ENCODE peak calls at places on chromosome 12, in six cellular contexts. Z is AG10803, I is cardiac fibroblast, N is transverse colon, L is suprapubic skin, X is pancreas. G is an unnamed sample.
A peak's percentile ranks its signal among the peaks of the same experiment; 100 is the strongest.

GRCh38 chr12:47741340-47741703 is 16.0 kb upstream of the ENDOU start:
- DNase-seq in N (peak; percentile 89), Z (peak; percentile 42), X (no peak), I (peak; percentile 50), L (peak; percentile 90), G (peak; percentile 66)

GRCh38 chr12:33322519-33322918 is 117.1 kb downstream of the SYT10 start:
- DNase-seq in N (no peak), X (no peak), I (no peak), Z (no peak), L (no peak), G (no peak)

GRCh38 chr12:129119537-129119936 is 266.3 kb downstream of the GLT1D1 start:
- DNase-seq in Z (no peak), N (no peak), X (no peak), L (no peak), I (no peak), G (no peak)

GRCh38 chr12:6915023-6915788 is 826 bp downstream of the ENO2 start:
- DNase-seq in X (no peak), Z (no peak), L (no peak), N (no peak), I (no peak), G (no peak)

GRCh38 chr12:120687570-120688289 is 781 bp downstream of the MLEC start:
- DNase-seq in Z (peak; percentile 25), I (no peak), N (peak; percentile 40), L (peak; percentile 68), X (no peak), G (peak; percentile 43)

GRCh38 chr12:28114488-28114887 is 75.8 kb upstream of the CCDC91 start:
- DNase-seq in Z (peak; percentile 14), N (no peak), L (no peak), I (no peak), X (no peak), G (no peak)

GRCh38 chr12:93565760-93566159 is 6.7 kb upstream of the SOCS2 start:
- DNase-seq in Z (no peak), X (no peak), L (no peak), I (no peak), N (no peak), G (no peak)

GRCh38 chr12:47841506-47841905 is 21.8 kb upstream of the HDAC7 start:
- DNase-seq in Z (no peak), I (peak; percentile 73), N (no peak), X (no peak), L (no peak), G (no peak)

GRCh38 chr12:53940448-53941014 is 1.9 kb downstream of the HOXC13 start:
- DNase-seq in L (no peak), N (no peak), X (no peak), Z (no peak), I (no peak), G (no peak)

GRCh38 chr12:6635856-6636521 is at the start of gene LPAR5:
- DNase-seq in Z (peak; percentile 20), L (peak; percentile 81), X (no peak), I (peak; percentile 7), N (peak; percentile 91), G (no peak)

GRCh38 chr12:68831272-68831671 is 23.3 kb downstream of the MDM2 start:
- DNase-seq in I (no peak), X (no peak), L (no peak), Z (no peak), N (no peak), G (no peak)

GRCh38 chr12:120352117-120352516 is 16.8 kb downstream of the MSI1 start:
- DNase-seq in L (no peak), X (no peak), Z (peak; percentile 29), N (no peak), I (no peak), G (no peak)

GRCh38 chr12:67220065-67220464 is 49.1 kb upstream of the CAND1 start:
- DNase-seq in N (peak; percentile 11), X (peak; percentile 13), Z (no peak), L (no peak), I (no peak), G (no peak)

DNA sequence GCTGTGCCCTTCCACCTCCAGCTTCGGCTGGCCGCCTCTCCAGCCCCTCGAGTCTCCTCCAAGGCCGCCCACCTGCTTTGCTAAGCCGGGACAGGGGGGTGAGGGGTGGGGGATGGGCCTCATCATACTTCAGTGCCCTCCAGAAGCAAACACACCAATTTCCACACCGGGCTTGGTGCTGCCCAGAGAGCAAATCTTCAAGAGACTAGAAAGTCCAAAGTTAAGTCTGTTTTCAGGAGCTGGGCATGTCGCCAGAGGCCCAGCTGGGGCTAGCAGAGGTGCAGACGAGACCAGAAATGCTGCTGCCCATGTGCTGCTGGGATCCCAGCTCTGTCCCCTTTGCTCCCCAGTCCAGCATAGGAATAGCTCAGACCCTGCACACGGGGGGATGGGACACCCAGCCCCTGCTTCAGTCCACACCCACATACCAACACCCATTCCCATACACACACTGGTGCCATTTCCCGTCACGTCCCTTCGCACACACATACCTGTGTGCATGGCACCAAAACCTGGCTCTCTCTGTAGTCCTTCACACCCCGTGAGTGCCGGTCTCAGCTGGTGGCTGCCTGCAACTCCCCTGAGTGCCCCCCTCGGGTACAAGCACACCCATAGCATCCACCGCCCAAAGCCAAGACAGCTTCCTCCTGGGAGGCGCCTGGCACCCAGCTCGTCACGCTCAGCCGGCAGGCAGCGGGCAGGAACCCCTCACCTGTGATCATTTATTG is 994 bp downstream of the SLC6A12 start:
- DNase-seq in I (peak; percentile 18), X (peak; percentile 65), N (peak; percentile 54), L (no peak), Z (no peak), G (no peak)
- H3K4me3 ChIP-seq in I (no peak overlapping the region), X (no peak overlapping the region), N (no peak overlapping the region), L (peak overlapping the region; percentile 20), Z (no peak overlapping the region), G (peak overlapping the region; percentile 30)

DNA sequence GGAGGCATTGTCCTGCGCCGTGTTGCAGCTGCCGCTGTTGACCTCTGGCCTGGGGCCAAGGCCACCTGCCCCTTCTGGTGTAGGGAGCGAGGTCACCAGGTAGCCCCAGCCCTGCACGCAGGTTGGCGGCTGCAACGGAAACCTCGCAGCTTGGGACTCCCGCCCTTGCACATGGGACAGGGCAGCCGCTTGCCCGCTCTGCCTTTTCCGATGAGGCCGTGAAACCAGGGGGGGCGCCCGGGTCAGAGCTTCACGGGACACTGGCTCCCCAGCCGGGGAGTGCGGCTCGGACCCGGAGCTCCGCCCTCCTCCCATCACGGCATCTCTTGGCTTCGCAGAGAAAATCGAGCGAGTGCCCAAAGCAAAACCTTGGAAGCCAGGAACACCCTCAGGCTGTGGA is 25.4 kb downstream of the DNAH10 start:
- DNase-seq in N (no peak), L (no peak), Z (no peak), X (no peak), I (no peak), G (no peak)
- H3K4me3 ChIP-seq in N (no peak overlapping the region), L (no peak overlapping the region), Z (no peak overlapping the region), X (no peak overlapping the region), I (no peak overlapping the region), G (no peak overlapping the region)

DNA sequence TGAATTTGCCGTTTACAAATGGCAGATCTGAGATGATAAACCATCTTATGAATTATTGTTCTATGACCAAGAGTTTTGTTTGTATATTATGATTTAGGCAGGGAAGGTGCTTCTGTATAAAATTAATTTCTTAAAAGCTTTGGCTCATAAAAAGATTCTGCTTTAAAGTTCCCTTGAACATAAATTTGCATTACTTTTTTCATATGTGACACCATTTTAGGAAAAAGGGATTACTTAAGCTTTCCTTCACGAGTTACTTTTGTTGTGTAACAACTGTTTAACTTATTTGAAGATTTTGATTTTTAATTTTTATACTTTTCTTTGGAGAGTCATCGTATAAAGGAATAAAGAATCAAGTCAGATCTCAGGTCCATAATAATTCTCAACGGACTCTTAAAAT is 3.3 kb downstream of the ETNK1 start:
- DNase-seq in X (no peak), I (no peak), N (no peak), Z (no peak), L (no peak), G (no peak)
- H3K4me3 ChIP-seq in X (no peak overlapping the region), I (no peak overlapping the region), N (no peak overlapping the region), Z (no peak overlapping the region), L (peak overlapping the region; percentile 66), G (peak overlapping the region; percentile 72)

DNA sequence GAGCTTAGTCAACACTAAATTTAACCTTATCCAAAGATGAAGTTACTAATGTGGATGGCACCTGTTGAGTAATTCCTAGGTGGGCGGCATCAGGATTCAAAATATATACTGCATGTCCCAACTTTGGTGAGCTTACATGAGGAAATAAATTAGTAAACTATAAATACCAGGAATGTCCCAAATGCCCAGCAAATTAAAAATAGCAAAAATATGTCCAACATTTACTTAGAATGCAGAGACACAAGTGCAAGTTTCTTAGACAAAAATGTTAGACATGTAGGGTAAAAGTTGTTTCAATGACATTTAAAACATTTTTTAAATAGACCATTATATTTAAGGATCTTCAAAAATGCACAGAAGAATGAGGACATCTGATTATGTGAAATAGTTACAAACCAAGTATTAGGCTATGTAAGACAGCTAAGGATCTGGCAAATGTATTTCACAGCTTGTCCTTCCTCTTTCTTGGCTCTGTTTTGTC is 115.9 kb downstream of the NAV3 start:
- DNase-seq in N (no peak), Z (peak; percentile 88), I (peak; percentile 62), X (no peak), L (no peak), G (no peak)
- H3K4me3 ChIP-seq in N (no peak overlapping the region), Z (no peak overlapping the region), I (no peak overlapping the region), X (no peak overlapping the region), L (no peak overlapping the region), G (no peak overlapping the region)

DNA sequence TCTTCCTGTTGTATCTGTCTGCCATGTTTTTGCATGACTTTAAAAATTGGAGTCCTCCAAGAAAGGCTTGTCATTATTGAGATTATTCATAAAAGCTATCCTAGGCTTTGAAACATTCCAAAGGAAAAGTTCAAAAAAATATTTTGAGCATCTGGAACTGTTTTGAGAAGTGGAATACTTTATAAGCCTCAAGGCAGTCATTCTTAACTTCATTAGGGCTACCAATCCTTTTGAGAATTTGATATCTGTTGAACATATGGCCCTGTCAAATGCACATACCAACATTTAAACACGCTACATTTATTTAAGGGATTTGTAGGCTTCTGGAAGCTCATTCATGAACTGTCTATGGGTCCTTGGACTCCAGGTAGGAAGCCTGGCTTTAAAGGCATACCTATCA is 77.0 kb downstream of the TMEM117 start:
- DNase-seq in L (no peak), N (no peak), I (no peak), X (no peak), Z (peak; percentile 50), G (no peak)
- H3K4me3 ChIP-seq in L (no peak overlapping the region), N (no peak overlapping the region), I (no peak overlapping the region), X (no peak overlapping the region), Z (no peak overlapping the region), G (no peak overlapping the region)

GRCh38 chr12:66020481-66020880 is 110.1 kb downstream of the LLPH start:
- DNase-seq in Z (no peak), N (no peak), I (no peak), L (no peak), X (no peak), G (no peak)
- H3K4me3 ChIP-seq in Z (no peak overlapping the region), N (no peak overlapping the region), I (no peak overlapping the region), L (no peak overlapping the region), X (no peak overlapping the region), G (no peak overlapping the region)

DNA sequence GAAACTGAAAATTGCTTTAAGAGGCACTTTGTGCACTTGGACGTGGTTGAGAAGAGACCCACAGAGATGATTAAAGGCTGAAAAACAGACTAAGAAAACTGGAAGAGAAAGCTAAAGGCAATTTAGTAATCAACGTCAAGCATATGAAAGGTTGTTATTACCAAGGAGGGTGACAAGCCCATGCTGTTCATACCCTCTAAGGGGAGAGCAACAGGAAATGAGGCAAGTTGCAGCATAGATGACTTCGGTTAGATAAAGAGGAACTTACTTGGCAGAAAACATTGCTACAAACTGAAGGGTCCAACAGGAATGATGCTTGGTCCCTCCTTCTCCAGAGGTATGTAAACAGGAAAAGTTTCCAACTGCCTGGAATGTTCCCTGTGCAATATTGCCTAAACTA is 107.8 kb downstream of the DUSP6 start:
- DNase-seq in N (no peak), X (no peak), L (no peak), Z (peak; percentile 73), I (peak; percentile 66), G (no peak)
- H3K4me3 ChIP-seq in N (no peak overlapping the region), X (no peak overlapping the region), L (no peak overlapping the region), Z (no peak overlapping the region), I (no peak overlapping the region), G (no peak overlapping the region)